ENCODE peak calls at places on chromosome 5, in six cellular contexts. H, Q, O, D, Z and K are unnamed samples.
A peak's percentile ranks its signal among the peaks of the same experiment; 100 is the strongest.

GRCh38 chr5:68007446-68007845 is 208.1 kb upstream of the PIK3R1 start:
- DNase-seq in Q (peak; percentile 87), H (peak; percentile 55), Z (no peak), O (peak; percentile 84), D (no peak), K (no peak)

GRCh38 chr5:123720955-123721354 is 209.0 kb downstream of the CSNK1G3 start:
- DNase-seq in D (no peak), Z (peak; percentile 63), H (no peak), O (peak; percentile 64), Q (peak; percentile 56), K (no peak)

GRCh38 chr5:1515311-1515920 is 8.3 kb downstream of the LPCAT1 start:
- DNase-seq in Z (no peak), O (no peak), H (no peak), D (no peak), Q (no peak), K (no peak)

GRCh38 chr5:111013011-111013410 is 58.5 kb upstream of the TSLP start:
- DNase-seq in Q (peak; percentile 9), H (no peak), D (no peak), Z (peak; percentile 82), O (peak; percentile 30), K (no peak)

GRCh38 chr5:99061299-99061698 is 132.5 kb upstream of the CHD1 start:
- DNase-seq in O (peak; percentile 5), H (no peak), Z (no peak), Q (no peak), D (no peak), K (no peak)

GRCh38 chr5:129001831-129002626 is 36.7 kb downstream of the SLC27A6 start:
- DNase-seq in Z (no peak), Q (no peak), O (no peak), D (no peak), H (no peak), K (no peak)

GRCh38 chr5:53067641-53068040 is 41.9 kb downstream of the MOCS2 start:
- DNase-seq in H (no peak), Z (no peak), D (no peak), O (peak; percentile 65), Q (peak; percentile 65), K (no peak)

GRCh38 chr5:108707145-108707544 is 40.6 kb upstream of the FER start:
- DNase-seq in D (no peak), H (no peak), O (no peak), Z (no peak), Q (no peak), K (no peak)

GRCh38 chr5:108315829-108316228 is 66.1 kb downstream of the FBXL17 start:
- DNase-seq in Q (peak; percentile 7), H (no peak), O (peak; percentile 3), Z (peak; percentile 73), D (no peak), K (no peak)